ENCODE peak calls at places on chromosome X, in eight cellular contexts. B, C, E, V, Q, Z, I and N are unnamed samples.

GRCh38 chrX:14875624-14876023 is 2.4 kb downstream of the MOSPD2 start:
- DNase-seq in B (no peak), C (no peak), E (no peak), V (no peak), Q (no peak), Z (no peak), I (no peak), N (no peak)

GRCh38 chrX:39725928-39726619 is 371.7 kb downstream of the BCOR start:
- DNase-seq in B (no peak), C (no peak), E (no peak), V (no peak), Q (peak; percentile 86), Z (peak; percentile 51), I (peak; percentile 45), N (peak; percentile 81)

GRCh38 chrX:129359269-129359668 is 164.0 kb downstream of the SMARCA1 start:
- DNase-seq in B (no peak), C (no peak), E (no peak), V (no peak), Q (no peak), Z (peak; percentile 21), I (peak; percentile 2), N (no peak)

GRCh38 chrX:107700317-107700774 is 72.0 kb downstream of the PRPS1 start:
- DNase-seq in B (no peak), C (no peak), E (no peak), V (no peak), Q (peak; percentile 84), Z (no peak), I (peak; percentile 62), N (no peak)

GRCh38 chrX:103927030-103927429 is 35.4 kb upstream of the TMSB15B start:
- DNase-seq in B (no peak), C (no peak), E (no peak), V (no peak), Q (no peak), Z (no peak), I (no peak), N (no peak)

GRCh38 chrX:16785247-16786138 is 773 bp upstream of the TXLNG start:
- DNase-seq in B (peak; percentile 48), C (peak; percentile 46), E (no peak), V (no peak), Q (no peak), Z (no peak), I (no peak), N (no peak)

GRCh38 chrX:132001127-132001526 is 22.0 kb upstream of the STK26 start:
- DNase-seq in B (no peak), C (no peak), E (no peak), V (no peak), Q (no peak), Z (no peak), I (peak; percentile 91), N (no peak)

GRCh38 chrX:115912372-115912897 is 258.1 kb upstream of the AGTR2 start:
- DNase-seq in B (no peak), C (peak; percentile 24), E (no peak), V (peak; percentile 39), Q (no peak), Z (no peak), I (no peak), N (no peak)

GRCh38 chrX:147917700-147918694 is 6.3 kb downstream of the FMR1 start:
- DNase-seq in B (no peak), C (no peak), E (no peak), V (no peak), Q (peak; percentile 8), Z (no peak), I (no peak), N (no peak)

GRCh38 chrX:84748965-84749656 is 246.9 kb upstream of the HDX start:
- DNase-seq in B (no peak), C (no peak), E (no peak), V (no peak), Q (no peak), Z (no peak), I (no peak), N (no peak)

GRCh38 chrX:24777660-24778059 is 83.9 kb downstream of the POLA1 start:
- DNase-seq in B (no peak), C (no peak), E (no peak), V (no peak), Q (no peak), Z (no peak), I (no peak), N (no peak)

GRCh38 chrX:101595739-101596419 is 21.9 kb downstream of the ARMCX6 start:
- DNase-seq in B (no peak), C (no peak), E (no peak), V (peak; percentile 88), Q (peak; percentile 83), Z (peak; percentile 40), I (peak; percentile 65), N (peak; percentile 52)

GRCh38 chrX:80016182-80016581 is 1.6 kb downstream of the TBX22 start:
- DNase-seq in B (no peak), C (no peak), E (no peak), V (no peak), Q (no peak), Z (no peak), I (no peak), N (no peak)

DNA sequence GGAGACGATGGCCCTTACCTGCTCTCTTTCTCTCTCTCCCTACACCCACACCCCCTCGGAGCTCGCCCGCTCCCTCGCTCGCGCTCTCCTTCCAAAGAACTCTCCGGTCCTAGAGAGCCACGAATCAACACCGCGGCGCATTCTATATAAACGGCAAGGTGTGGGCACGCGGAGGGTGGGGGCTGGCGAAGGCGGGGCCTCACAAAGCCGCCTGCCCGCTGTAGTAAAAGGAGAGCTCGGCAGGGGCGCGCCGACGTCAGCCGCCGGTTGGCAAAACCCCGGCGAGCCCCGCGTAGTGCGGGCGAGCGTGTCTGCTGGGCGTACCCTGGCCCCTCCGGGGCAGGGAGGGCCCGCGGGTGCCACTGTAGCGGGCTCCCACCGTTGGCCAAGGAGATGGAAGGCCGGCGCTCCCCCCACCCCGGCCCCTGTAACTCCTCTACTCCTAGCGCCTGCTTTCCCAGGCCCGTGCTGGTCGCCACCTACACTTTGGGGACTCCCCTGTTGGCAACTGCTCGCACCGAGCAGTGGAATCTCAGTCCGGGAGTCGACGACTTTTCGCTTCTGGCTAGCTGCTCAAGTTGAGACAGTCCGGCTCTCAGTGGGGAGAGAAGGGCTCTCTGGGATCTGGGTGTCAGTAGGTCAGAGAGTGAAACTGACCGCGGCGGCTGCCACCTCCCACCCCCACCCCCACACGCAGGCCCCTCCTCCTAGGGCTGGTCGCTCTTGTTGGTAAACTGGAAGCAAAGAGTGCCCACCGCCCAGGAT is 325.5 kb upstream of the F9 start:
- DNase-seq in B (peak; percentile 15), C (peak; percentile 26), E (no peak), V (peak; percentile 82), Q (no peak), Z (no peak), I (peak; percentile 34), N (no peak)
- H3K4me3 ChIP-seq in B (peak overlapping the region; percentile 29), C (peak overlapping the region; percentile 57), E (peak overlapping the region; percentile 40), V (peak overlapping the region; percentile 51), Q (peak overlapping the region; percentile 18), Z (peak overlapping the region; percentile 43), I (peak overlapping the region; percentile 42), N (peak overlapping the region; percentile 28)

GRCh38 chrX:19373034-19373891 is 29.5 kb downstream of the PDHA1 start:
- DNase-seq in B (no peak), C (no peak), E (no peak), V (peak; percentile 67), Q (no peak), Z (no peak), I (no peak), N (no peak)
- H3K4me3 ChIP-seq in B (no peak overlapping the region), C (peak overlapping the region; percentile 46), E (no peak overlapping the region), V (peak overlapping the region; percentile 23), Q (peak overlapping the region; percentile 47), Z (peak overlapping the region; percentile 45), I (no peak overlapping the region), N (no peak overlapping the region)

GRCh38 chrX:154368630-154369452 is 5.6 kb downstream of the FLNA start:
- DNase-seq in B (peak; percentile 83), C (peak; percentile 75), E (peak; percentile 74), V (peak; percentile 86), Q (peak; percentile 93), Z (peak; percentile 89), I (peak; percentile 91), N (peak; percentile 81)

GRCh38 chrX:154366666-154367055 is 7.8 kb downstream of the FLNA start:
- DNase-seq in B (no peak), C (no peak), E (no peak), V (no peak), Q (no peak), Z (no peak), I (no peak), N (no peak)

GRCh38 chrX:154365997-154366665 is 8.3 kb downstream of the FLNA start:
- DNase-seq in B (no peak), C (no peak), E (no peak), V (no peak), Q (no peak), Z (no peak), I (no peak), N (no peak)

GRCh38 chrX:154369453-154370299 is 4.8 kb downstream of the FLNA start:
- DNase-seq in B (peak; percentile 89), C (peak; percentile 64), E (peak; percentile 68), V (peak; percentile 95), Q (peak; percentile 98), Z (peak; percentile 89), I (peak; percentile 82), N (peak; percentile 92)

GRCh38 chrX:154367474-154368308 is 6.7 kb downstream of the FLNA start:
- DNase-seq in B (no peak), C (no peak), E (no peak), V (no peak), Q (no peak), Z (no peak), I (no peak), N (no peak)
- H3K4me3 ChIP-seq in B (no peak overlapping the region), C (peak overlapping the region; percentile 63), E (no peak overlapping the region), V (no peak overlapping the region), Q (peak overlapping the region; percentile 87), Z (peak overlapping the region; percentile 95), I (no peak overlapping the region), N (peak overlapping the region; percentile 72)

GRCh38 chrX:45768666-45769065 is 568.0 kb upstream of the DIPK2B start:
- DNase-seq in B (no peak), C (no peak), E (no peak), V (no peak), Q (no peak), Z (no peak), I (no peak), N (no peak)

GRCh38 chrX:45767021-45767491 is 566.4 kb upstream of the DIPK2B start:
- DNase-seq in B (no peak), C (no peak), E (no peak), V (no peak), Q (peak; percentile 68), Z (no peak), I (peak; percentile 50), N (no peak)

GRCh38 chrX:45765281-45765680 is 564.6 kb upstream of the DIPK2B start:
- DNase-seq in B (no peak), C (no peak), E (no peak), V (no peak), Q (no peak), Z (no peak), I (no peak), N (no peak)

GRCh38 chrX:45762699-45763647 is 562.3 kb upstream of the DIPK2B start:
- DNase-seq in B (no peak), C (no peak), E (no peak), V (no peak), Q (no peak), Z (no peak), I (peak; percentile 57), N (no peak)

DNA sequence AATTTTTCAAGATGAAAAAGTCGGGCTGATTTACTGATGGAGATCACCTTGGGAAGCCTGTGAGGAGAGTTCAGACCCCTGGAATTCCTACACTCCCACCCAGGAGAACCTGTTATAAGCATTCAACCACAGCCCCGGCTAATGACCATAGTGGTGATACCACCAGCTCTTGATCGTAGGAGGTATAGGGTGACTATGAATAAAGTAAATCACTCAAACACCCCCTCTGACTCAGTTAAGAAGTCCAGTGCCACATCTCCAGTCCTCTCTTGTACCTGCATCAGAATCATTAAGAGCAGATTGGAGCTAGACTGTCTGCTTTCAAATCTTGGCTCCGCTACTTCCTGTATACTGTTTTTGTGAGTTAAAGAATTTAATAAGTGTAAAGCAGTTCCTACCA is 565.0 kb upstream of the DIPK2B start:
- DNase-seq in B (no peak), C (no peak), E (no peak), V (no peak), Q (no peak), Z (no peak), I (no peak), N (no peak)
- H3K4me3 ChIP-seq in B (no peak overlapping the region), C (no peak overlapping the region), E (peak overlapping the region; percentile 52), V (no peak overlapping the region), Q (peak overlapping the region; percentile 58), Z (peak overlapping the region; percentile 70), I (no peak overlapping the region), N (peak overlapping the region; percentile 53)